ENCODE peak calls at places on chromosomes 13 and 19, in four cellular contexts. C is Peyer's patch, V is transverse colon, P is pancreas. X is an unnamed sample.
A peak's percentile ranks its signal among the peaks of the same experiment; 100 is the strongest.

GRCh38 chr13:47334173-47334572 is 437.3 kb upstream of the HTR2A start:
- DNase-seq in V (no peak), P (no peak), C (no peak), X (no peak)

GRCh38 chr13:76440568-76440967 is 445.6 kb downstream of the KCTD12 start:
- DNase-seq in V (no peak), P (no peak), C (no peak), X (peak; percentile 8)

GRCh38 chr13:44188257-44188656 is 185.4 kb upstream of the SERP2 start:
- DNase-seq in P (no peak), C (no peak), V (no peak), X (no peak)

GRCh38 chr13:56378566-56378965 is 762.2 kb upstream of the PRR20A start:
- DNase-seq in V (no peak), C (no peak), P (no peak), X (no peak)

GRCh38 chr13:46909037-46909436 is 12.2 kb upstream of the HTR2A start:
- DNase-seq in C (no peak), P (no peak), V (no peak), X (no peak)

GRCh38 chr19:4233282-4233853 is 4.0 kb downstream of the EBI3 start:
- DNase-seq in V (peak; percentile 57), C (peak; percentile 45), P (peak; percentile 54), X (no peak)

GRCh38 chr13:81184556-81185265 is 843.8 kb upstream of the SPRY2 start:
- DNase-seq in C (no peak), P (no peak), V (no peak), X (no peak)

GRCh38 chr19:46728208-46728607 is 11.3 kb upstream of the PRKD2 start:
- DNase-seq in V (no peak), C (no peak), P (no peak), X (no peak)

GRCh38 chr19:33683881-33684549 is 62.3 kb downstream of the CHST8 start:
- DNase-seq in C (no peak), P (peak; percentile 59), V (no peak), X (no peak)

GRCh38 chr13:92833071-92833470 is 393.5 kb upstream of the GPC6 start:
- DNase-seq in P (no peak), V (no peak), C (no peak), X (no peak)

GRCh38 chr19:40191836-40192646 is 815 bp downstream of the MAP3K10 start:
- DNase-seq in C (no peak), P (peak; percentile 60), V (peak; percentile 37), X (no peak)
- TF ChIP-seq CTCF in C (no peak), P (no peak), V (no peak), X (no peak)

GRCh38 chr19:29467824-29468401 is 57.9 kb upstream of the VSTM2B start:
- DNase-seq in P (no peak), C (no peak), V (no peak), X (no peak)
- TF ChIP-seq CTCF in P (no peak), C (no peak), V (no peak), X (peak; percentile 59)

DNA sequence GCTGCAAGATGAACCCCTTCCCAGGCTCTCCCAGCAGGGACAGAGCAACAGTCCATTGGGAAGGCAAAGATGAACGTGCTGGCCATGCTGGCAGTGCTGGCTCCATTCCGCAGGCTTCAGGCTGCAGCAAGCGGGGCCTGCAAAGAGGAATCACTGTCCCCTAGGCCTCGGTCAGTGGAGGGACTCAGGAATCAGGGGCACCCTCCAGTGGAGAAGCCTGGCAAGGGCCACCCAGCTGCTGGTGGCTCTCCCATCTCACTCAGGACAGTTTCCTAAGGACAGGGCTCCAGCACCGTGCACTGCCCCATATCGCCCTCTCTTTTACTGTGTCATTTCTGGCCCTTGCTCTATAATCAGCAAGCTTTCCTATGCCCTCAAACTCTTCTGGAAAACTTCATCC is 498.6 kb downstream of the EFNB2 start:
- DNase-seq in C (no peak), V (peak; percentile 10), P (no peak), X (no peak)
- TF ChIP-seq CTCF in C (no peak), V (no peak), P (no peak), X (no peak)

DNA sequence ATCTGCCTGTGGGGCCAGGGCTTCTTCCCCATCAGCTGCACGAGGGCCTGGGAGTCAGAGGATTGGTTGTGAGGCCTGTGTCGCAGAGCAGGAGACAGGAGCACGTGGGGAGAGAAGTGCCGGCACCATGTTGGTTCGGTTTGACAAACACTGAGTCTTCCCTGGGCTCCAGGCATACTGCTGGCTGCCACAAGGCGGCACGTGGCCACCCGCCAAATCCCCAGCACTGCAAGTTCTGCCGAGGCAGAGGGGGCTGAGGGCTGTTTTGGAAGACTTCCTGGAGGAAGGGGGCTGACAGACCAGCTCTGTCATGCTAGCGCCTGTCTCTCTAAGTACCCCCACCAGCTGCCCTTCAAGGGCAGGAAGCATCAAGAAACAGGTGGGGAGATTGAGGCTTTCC is 9.5 kb downstream of the SHANK1 start:
- DNase-seq in C (no peak), P (no peak), V (no peak), X (no peak)
- TF ChIP-seq CTCF in C (no peak), P (no peak), V (no peak), X (no peak)

GRCh38 chr13:113904411-113904810 is 40.5 kb upstream of the GAS6 start:
- DNase-seq in V (peak; percentile 42), P (no peak), C (no peak), X (no peak)
- TF ChIP-seq CTCF in V (peak; percentile 44), P (peak; percentile 24), C (peak; percentile 88), X (peak; percentile 55)